ENCODE peak calls at places on chromosome 18, in five cellular contexts. O, J, F, Z and S are unnamed samples.

GRCh38 chr18:73614812-73615211 is 532.8 kb downstream of the FBXO15 start:
- DNase-seq in Z (no peak), O (no peak), J (no peak), F (no peak), S (no peak)

GRCh38 chr18:56982756-56983155 is 164.1 kb upstream of the BOD1L2 start:
- DNase-seq in F (no peak), Z (no peak), J (no peak), O (no peak), S (no peak)

GRCh38 chr18:9058426-9058825 is 44.1 kb upstream of the NDUFV2 start:
- DNase-seq in Z (no peak), J (no peak), F (no peak), O (no peak), S (no peak)

GRCh38 chr18:26477828-26478466 is 70.4 kb downstream of the KCTD1 start:
- DNase-seq in Z (no peak), F (no peak), O (no peak), J (no peak), S (no peak)

GRCh38 chr18:11657152-11657551 is 31.9 kb upstream of the GNAL start:
- DNase-seq in Z (no peak), J (no peak), O (no peak), F (no peak), S (no peak)

GRCh38 chr18:49055787-49056186 is 105.0 kb upstream of the SMAD7 start:
- DNase-seq in J (peak; percentile 69), Z (peak; percentile 93), F (no peak), O (no peak), S (peak; percentile 79)

GRCh38 chr18:5303636-5304035 is 8.1 kb upstream of the ZBTB14 start:
- DNase-seq in Z (no peak), F (no peak), J (no peak), O (no peak), S (no peak)

GRCh38 chr18:6741290-6741689 is 11.8 kb downstream of the ARHGAP28 start:
- DNase-seq in O (no peak), J (no peak), Z (no peak), F (no peak), S (no peak)

GRCh38 chr18:60053747-60054304 is 154.0 kb downstream of the PMAIP1 start:
- DNase-seq in F (no peak), Z (no peak), O (peak; percentile 22), J (no peak), S (no peak)

DNA sequence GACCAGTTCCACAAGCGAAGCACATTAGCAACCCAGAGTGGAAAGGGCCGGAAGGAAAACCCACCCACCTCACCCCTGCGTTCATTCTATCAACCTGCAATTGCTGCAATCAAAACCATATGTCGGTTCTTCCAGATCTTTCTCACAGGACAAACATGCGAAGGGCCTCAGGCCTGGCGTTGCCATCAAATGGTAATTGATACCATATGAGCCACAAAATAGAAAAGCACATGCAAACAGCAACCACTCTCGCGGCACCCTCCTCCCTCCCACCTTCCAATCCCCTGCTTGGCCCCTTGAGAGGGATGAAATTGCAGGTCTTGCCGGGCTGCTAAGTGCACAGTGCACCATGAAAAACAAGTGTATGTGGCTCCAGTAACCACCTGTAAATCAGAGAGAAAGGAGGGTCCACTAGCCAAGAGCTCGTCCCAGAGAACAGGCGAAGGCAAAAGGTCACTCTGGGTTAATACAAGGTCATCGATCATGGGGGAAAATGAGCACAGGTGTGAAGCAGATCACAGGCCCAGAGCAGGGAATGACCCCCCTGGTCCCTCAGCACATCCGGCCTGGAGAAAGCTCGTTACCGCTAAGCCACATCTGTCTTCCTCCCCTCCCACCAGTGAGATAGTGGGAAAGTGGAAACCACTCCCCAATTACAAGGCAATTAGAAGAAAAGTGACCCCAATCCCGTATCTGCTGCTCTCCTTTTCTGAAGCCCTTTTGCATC is 287.4 kb downstream of the TCF4 start:
- DNase-seq in F (peak; percentile 33), Z (no peak), O (no peak), J (no peak), S (no peak)
- H3K27ac ChIP-seq in F (peak overlapping the region; percentile 44), Z (peak overlapping the region; percentile 28), O (no peak overlapping the region), J (peak overlapping the region; percentile 54), S (no peak overlapping the region)

GRCh38 chr18:36440614-36441013 is 143.1 kb downstream of the FHOD3 start:
- DNase-seq in J (no peak), Z (no peak), O (no peak), F (no peak), S (no peak)

GRCh38 chr18:36446059-36446458 is 148.5 kb downstream of the FHOD3 start:
- DNase-seq in O (no peak), F (no peak), J (no peak), Z (no peak), S (no peak)

GRCh38 chr18:36442717-36443116 is 145.2 kb downstream of the FHOD3 start:
- DNase-seq in J (no peak), Z (no peak), F (no peak), O (no peak), S (no peak)

GRCh38 chr18:36441426-36441870 is 143.9 kb downstream of the FHOD3 start:
- DNase-seq in F (no peak), Z (no peak), J (no peak), O (no peak), S (no peak)

DNA sequence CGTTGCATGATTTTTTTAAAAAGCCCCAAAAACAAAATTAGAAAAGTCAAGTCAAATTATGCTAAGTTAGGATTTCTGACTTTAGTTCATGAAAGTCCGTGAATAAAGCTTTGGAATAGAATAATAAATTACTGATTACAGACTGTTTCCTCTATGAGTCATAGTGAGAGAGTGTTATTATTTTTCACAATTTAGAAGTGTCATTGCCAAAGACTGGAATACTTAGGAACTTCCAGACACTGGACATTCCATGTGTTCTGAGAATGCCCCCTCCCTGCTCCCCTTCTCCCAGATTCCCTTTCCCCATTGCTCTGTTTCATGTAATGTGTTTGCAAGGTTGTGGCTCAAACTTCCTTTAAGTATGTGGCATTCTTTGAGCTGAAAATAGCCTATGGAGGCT is 144.4 kb downstream of the FHOD3 start:
- DNase-seq in O (no peak), Z (no peak), F (no peak), J (no peak), S (no peak)
- H3K27ac ChIP-seq in O (no peak overlapping the region), Z (peak overlapping the region; percentile 38), F (no peak overlapping the region), J (peak overlapping the region; percentile 49), S (no peak overlapping the region)

DNA sequence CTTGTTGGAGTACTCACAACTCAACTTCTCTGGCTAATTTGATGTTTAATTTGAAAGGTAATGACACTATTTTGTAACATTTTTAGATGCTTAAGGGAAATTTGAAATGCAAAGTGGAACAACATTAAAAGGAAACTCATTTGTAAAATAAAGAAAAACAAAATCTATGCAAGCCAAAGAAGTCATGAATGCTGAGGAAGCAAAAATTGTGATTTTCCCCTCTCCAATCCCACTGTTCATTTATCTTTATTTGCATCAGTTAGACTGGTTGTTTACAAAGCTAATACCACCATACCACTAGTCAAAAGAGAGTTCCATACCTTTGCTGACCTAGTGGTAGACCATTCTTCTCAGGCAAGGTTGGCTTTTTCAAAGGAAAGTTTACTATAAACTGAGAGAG is 2.2 kb upstream of the B4GALT6 start:
- DNase-seq in J (no peak), O (no peak), Z (no peak), F (no peak), S (no peak)
- H3K27ac ChIP-seq in J (no peak overlapping the region), O (no peak overlapping the region), Z (no peak overlapping the region), F (no peak overlapping the region), S (no peak overlapping the region)

GRCh38 chr18:75456277-75456676 is 28.8 kb upstream of the SMIM21 start:
- DNase-seq in Z (no peak), F (no peak), J (no peak), O (no peak), S (no peak)
- H3K27ac ChIP-seq in Z (peak overlapping the region; percentile 74), F (no peak overlapping the region), J (peak overlapping the region; percentile 53), O (no peak overlapping the region), S (no peak overlapping the region)